ENCODE peak calls at places on chromosomes 13 and 19, in seven cellular contexts. One of them, this sample, is unnamed.

GRCh38 chr19:41698746-41699230 is 9.6 kb upstream of the CEACAM5 start:
- DNase-seq in NCI-H774: no peak
- DNase-seq in occipital lobe: no peak
- DNase-seq in activated CD4-positive, alpha-beta T cell treated with anti-CD3 and anti-CD28 coated beads for 24 hours: no peak
- DNase-seq in kidney epithelial cell: no peak
- DNase-seq in Calu3: peak; percentile 55
- DNase-seq in NCI-H1417: peak; percentile 28
- DNase-seq in this sample: no peak

GRCh38 chr19:42032428-42032827 is 37.6 kb downstream of the GRIK5 start:
- DNase-seq in activated CD4-positive, alpha-beta T cell treated with anti-CD3 and anti-CD28 coated beads for 24 hours: no peak
- DNase-seq in NCI-H774: peak; percentile 80
- DNase-seq in NCI-H1417: peak; percentile 98
- DNase-seq in occipital lobe: no peak
- DNase-seq in kidney epithelial cell: peak; percentile 41
- DNase-seq in Calu3: peak; percentile 28
- DNase-seq in this sample: peak; percentile 32

GRCh38 chr13:19592657-19593175 is 31.4 kb upstream of the TPTE2 start:
- DNase-seq in NCI-H774: no peak
- DNase-seq in kidney epithelial cell: no peak
- DNase-seq in occipital lobe: no peak
- DNase-seq in activated CD4-positive, alpha-beta T cell treated with anti-CD3 and anti-CD28 coated beads for 24 hours: no peak
- DNase-seq in Calu3: no peak
- DNase-seq in NCI-H1417: no peak
- DNase-seq in this sample: no peak

GRCh38 chr19:34502582-34503545 is 21.3 kb downstream of the WTIP start:
- DNase-seq in NCI-H1417: no peak
- DNase-seq in occipital lobe: no peak
- DNase-seq in kidney epithelial cell: no peak
- DNase-seq in activated CD4-positive, alpha-beta T cell treated with anti-CD3 and anti-CD28 coated beads for 24 hours: no peak
- DNase-seq in NCI-H774: no peak
- DNase-seq in Calu3: no peak
- DNase-seq in this sample: no peak

GRCh38 chr13:114263590-114263989 is 17.8 kb upstream of the UPF3A start:
- DNase-seq in kidney epithelial cell: no peak
- DNase-seq in Calu3: no peak
- DNase-seq in activated CD4-positive, alpha-beta T cell treated with anti-CD3 and anti-CD28 coated beads for 24 hours: no peak
- DNase-seq in occipital lobe: no peak
- DNase-seq in NCI-H774: no peak
- DNase-seq in NCI-H1417: no peak
- DNase-seq in this sample: no peak

GRCh38 chr13:94272038-94272437 is 207.4 kb downstream of the DCT start:
- DNase-seq in NCI-H1417: no peak
- DNase-seq in activated CD4-positive, alpha-beta T cell treated with anti-CD3 and anti-CD28 coated beads for 24 hours: no peak
- DNase-seq in Calu3: no peak
- DNase-seq in NCI-H774: no peak
- DNase-seq in occipital lobe: no peak
- DNase-seq in kidney epithelial cell: peak; percentile 7
- DNase-seq in this sample: peak; percentile 33

GRCh38 chr19:33815410-33816340 is 19.0 kb downstream of the KCTD15 start:
- DNase-seq in kidney epithelial cell: no peak
- DNase-seq in Calu3: no peak
- DNase-seq in NCI-H1417: no peak
- DNase-seq in NCI-H774: no peak
- DNase-seq in activated CD4-positive, alpha-beta T cell treated with anti-CD3 and anti-CD28 coated beads for 24 hours: no peak
- DNase-seq in occipital lobe: no peak
- DNase-seq in this sample: no peak

GRCh38 chr19:3024509-3024869 is 4.6 kb downstream of the TLE2 start:
- DNase-seq in Calu3: no peak
- DNase-seq in NCI-H1417: no peak
- DNase-seq in occipital lobe: no peak
- DNase-seq in kidney epithelial cell: no peak
- DNase-seq in NCI-H774: no peak
- DNase-seq in activated CD4-positive, alpha-beta T cell treated with anti-CD3 and anti-CD28 coated beads for 24 hours: no peak
- DNase-seq in this sample: no peak

GRCh38 chr19:1133471-1133929 is 29.7 kb downstream of the GPX4 start:
- DNase-seq in NCI-H774: no peak
- DNase-seq in NCI-H1417: no peak
- DNase-seq in occipital lobe: no peak
- DNase-seq in kidney epithelial cell: no peak
- DNase-seq in activated CD4-positive, alpha-beta T cell treated with anti-CD3 and anti-CD28 coated beads for 24 hours: peak; percentile 68
- DNase-seq in Calu3: no peak
- DNase-seq in this sample: no peak

GRCh38 chr19:798415-799075 is 1.3 kb downstream of the PTBP1 start:
- DNase-seq in NCI-H1417: peak; percentile 56
- DNase-seq in NCI-H774: no peak
- DNase-seq in occipital lobe: no peak
- DNase-seq in activated CD4-positive, alpha-beta T cell treated with anti-CD3 and anti-CD28 coated beads for 24 hours: no peak
- DNase-seq in Calu3: no peak
- DNase-seq in kidney epithelial cell: no peak
- DNase-seq in this sample: no peak

GRCh38 chr13:37995052-37995451 is 125.5 kb upstream of the TRPC4 start:
- DNase-seq in Calu3: no peak
- DNase-seq in NCI-H1417: peak; percentile 90
- DNase-seq in kidney epithelial cell: peak; percentile 55
- DNase-seq in occipital lobe: no peak
- DNase-seq in NCI-H774: peak; percentile 63
- DNase-seq in activated CD4-positive, alpha-beta T cell treated with anti-CD3 and anti-CD28 coated beads for 24 hours: no peak
- DNase-seq in this sample: no peak

GRCh38 chr13:20799726-20800416 is 26.1 kb upstream of the EEF1AKMT1 start:
- DNase-seq in kidney epithelial cell: no peak
- DNase-seq in occipital lobe: no peak
- DNase-seq in NCI-H1417: no peak
- DNase-seq in activated CD4-positive, alpha-beta T cell treated with anti-CD3 and anti-CD28 coated beads for 24 hours: no peak
- DNase-seq in NCI-H774: no peak
- DNase-seq in Calu3: no peak
- DNase-seq in this sample: no peak

GRCh38 chr19:34482380-34483250 is 1.1 kb downstream of the WTIP start:
- DNase-seq in kidney epithelial cell: no peak
- DNase-seq in NCI-H1417: no peak
- DNase-seq in Calu3: peak; percentile 34
- DNase-seq in occipital lobe: no peak
- DNase-seq in activated CD4-positive, alpha-beta T cell treated with anti-CD3 and anti-CD28 coated beads for 24 hours: no peak
- DNase-seq in NCI-H774: no peak
- DNase-seq in this sample: no peak

GRCh38 chr13:97422118-97423054 is 11.6 kb upstream of the RAP2A start:
- DNase-seq in occipital lobe: no peak
- DNase-seq in activated CD4-positive, alpha-beta T cell treated with anti-CD3 and anti-CD28 coated beads for 24 hours: no peak
- DNase-seq in Calu3: no peak
- DNase-seq in NCI-H1417: no peak
- DNase-seq in NCI-H774: no peak
- DNase-seq in kidney epithelial cell: no peak
- DNase-seq in this sample: no peak

GRCh38 chr19:1749373-1750342 is 3.6 kb upstream of the ONECUT3 start:
- DNase-seq in activated CD4-positive, alpha-beta T cell treated with anti-CD3 and anti-CD28 coated beads for 24 hours: no peak
- DNase-seq in kidney epithelial cell: no peak
- DNase-seq in NCI-H1417: no peak
- DNase-seq in occipital lobe: no peak
- DNase-seq in Calu3: no peak
- DNase-seq in NCI-H774: no peak
- DNase-seq in this sample: no peak

GRCh38 chr19:3708207-3708931 is at the start of gene TJP3:
- DNase-seq in occipital lobe: no peak
- DNase-seq in NCI-H774: peak; percentile 5
- DNase-seq in Calu3: peak; percentile 81
- DNase-seq in kidney epithelial cell: no peak
- DNase-seq in activated CD4-positive, alpha-beta T cell treated with anti-CD3 and anti-CD28 coated beads for 24 hours: no peak
- DNase-seq in NCI-H1417: peak; percentile 41
- DNase-seq in this sample: no peak

This sample was measured in epithelial cell of proximal tubule.